ENCODE peak calls at places on chromosomes 13 and 19, in seven cellular contexts. J is T-cell; L is activated CD8-positive, alpha-beta memory T cell treated with anti-CD3 and anti-CD28 coated beads for 1 hour; Q is activated gamma-delta T cell; G is EH; U is Caki2; E is neural crest cell. H is an unnamed sample.

GRCh38 chr13:32905063-32905863 is 111.0 kb upstream of the KL start:
- DNase-seq in E (no peak), Q (no peak), U (peak; percentile 6), G (peak; percentile 62), L (no peak), J (no peak), H (no peak)

GRCh38 chr13:59746291-59746962 is 417.3 kb downstream of the DIAPH3 start:
- DNase-seq in L (no peak), U (no peak), E (no peak), J (no peak), Q (no peak), G (peak; percentile 77), H (no peak)

GRCh38 chr19:1269478-1270167 is 491 bp downstream of the CIRBP start:
- DNase-seq in L (peak; percentile 80), E (peak; percentile 82), Q (peak; percentile 79), J (peak; percentile 86), U (peak; percentile 78), G (peak; percentile 92), H (no peak)

GRCh38 chr13:42964681-42965305 is 27.2 kb downstream of the EPSTI1 start:
- DNase-seq in E (no peak), U (no peak), J (no peak), G (peak; percentile 81), L (no peak), Q (no peak), H (no peak)

GRCh38 chr13:110341445-110342247 is 34.6 kb downstream of the COL4A2 start:
- DNase-seq in Q (no peak), L (no peak), E (no peak), J (no peak), U (no peak), G (no peak), H (no peak)

GRCh38 chr19:17491287-17491686 is 20.2 kb upstream of the PGLS start:
- DNase-seq in G (peak; percentile 54), E (no peak), J (no peak), Q (no peak), L (no peak), U (no peak), H (no peak)

GRCh38 chr13:93217701-93218100 is 8.9 kb upstream of the GPC6 start:
- DNase-seq in E (no peak), G (no peak), Q (no peak), U (no peak), L (no peak), J (no peak), H (no peak)

GRCh38 chr13:28349371-28349770 is 145.6 kb downstream of the FLT1 start:
- DNase-seq in Q (no peak), J (no peak), U (no peak), L (no peak), E (no peak), G (peak; percentile 95), H (no peak)

GRCh38 chr13:23898101-23898500 is 799 bp upstream of the C1QTNF9B start:
- DNase-seq in L (no peak), J (no peak), U (no peak), E (no peak), G (peak; percentile 19), Q (no peak), H (no peak)

GRCh38 chr13:24244802-24245201 is 64.6 kb upstream of the C1QTNF9 start:
- DNase-seq in U (no peak), G (no peak), E (no peak), Q (no peak), L (no peak), J (no peak), H (no peak)

GRCh38 chr19:33296473-33297060 is 5.8 kb downstream of the CEBPA start:
- DNase-seq in E (no peak), U (no peak), L (no peak), Q (no peak), J (no peak), G (peak; percentile 90), H (no peak)

GRCh38 chr13:60959427-60959826 is 456.2 kb downstream of the PCDH20 start:
- DNase-seq in J (no peak), L (no peak), G (no peak), E (no peak), U (no peak), Q (no peak), H (no peak)

GRCh38 chr19:9308091-9308490 is 1.5 kb downstream of the ZNF699 start:
- DNase-seq in J (no peak), G (no peak), Q (no peak), L (no peak), E (no peak), U (no peak), H (no peak)

GRCh38 chr13:59745395-59745788 is 418.3 kb downstream of the DIAPH3 start:
- DNase-seq in L (no peak), Q (no peak), J (no peak), U (peak; percentile 28), E (no peak), G (peak; percentile 27), H (no peak)

GRCh38 chr13:108313382-108313781 is 43.9 kb downstream of the TNFSF13B start:
- DNase-seq in G (peak; percentile 2), J (no peak), E (no peak), Q (no peak), U (no peak), L (no peak), H (no peak)

GRCh38 chr19:1864480-1865171 is 1.2 kb upstream of the KLF16 start:
- DNase-seq in E (peak; percentile 81), J (no peak), U (peak; percentile 61), L (peak; percentile 48), G (peak; percentile 63), Q (no peak), H (no peak)

GRCh38 chr19:15498156-15498858 is 10.0 kb upstream of the CYP4F22 start:
- DNase-seq in J (no peak), Q (no peak), E (no peak), L (no peak), U (no peak), G (no peak), H (no peak)

GRCh38 chr13:59422646-59423045 is 741.1 kb downstream of the DIAPH3 start:
- DNase-seq in U (no peak), G (peak; percentile 76), L (no peak), J (no peak), Q (no peak), E (no peak), H (no peak)

GRCh38 chr13:32298695-32299094 is 16.5 kb downstream of the ZAR1L start:
- DNase-seq in U (no peak), J (no peak), Q (no peak), L (no peak), E (no peak), G (no peak), H (no peak)

GRCh38 chr13:38418286-38418685 is 68.6 kb downstream of the UFM1 start:
- DNase-seq in U (no peak), L (no peak), G (no peak), Q (no peak), E (no peak), J (no peak), H (no peak)

GRCh38 chr13:20715340-20715732 is 11.8 kb downstream of the IL17D start:
- DNase-seq in Q (no peak), G (no peak), U (no peak), E (no peak), J (no peak), L (no peak), H (no peak)

GRCh38 chr13:26062853-26063444 is 11.1 kb upstream of the SHISA2 start:
- DNase-seq in Q (no peak), J (peak; percentile 29), G (peak; percentile 50), U (peak; percentile 68), E (peak; percentile 43), L (no peak), H (no peak)

GRCh38 chr19:35619290-35619923 is 6.9 kb downstream of the HAUS5 start:
- DNase-seq in Q (no peak), U (no peak), L (no peak), E (no peak), G (no peak), J (no peak), H (no peak)

GRCh38 chr19:35717665-35718344 is at the start of gene KMT2B:
- DNase-seq in U (peak; percentile 99), L (no peak), E (peak; percentile 87), Q (no peak), G (no peak), J (no peak), H (no peak)

GRCh38 chr19:4042731-4043082 is 24.0 kb downstream of the ZBTB7A start:
- DNase-seq in J (no peak), U (no peak), L (no peak), E (no peak), Q (no peak), G (no peak), H (no peak)

GRCh38 chr13:98632971-98633370 is 56.1 kb upstream of the STK24 start:
- DNase-seq in U (no peak), L (no peak), E (no peak), J (no peak), Q (no peak), G (peak; percentile 49), H (no peak)

GRCh38 chr13:72651196-72651595 is 76.2 kb downstream of the MZT1 start:
- DNase-seq in E (no peak), J (no peak), L (no peak), G (no peak), Q (no peak), U (no peak), H (no peak)

H was measured in cortex of kidney.